ENCODE peak calls at places on chromosomes 1 and 21, in four cellular contexts. S, Q, H and E are unnamed samples.

GRCh38 chr1:4745560-4745959 is 91.2 kb downstream of the AJAP1 start:
- DNase-seq in Q (no peak), H (no peak), S (no peak), E (no peak)

GRCh38 chr1:79738101-79738500 is 731.6 kb upstream of the ADGRL4 start:
- DNase-seq in Q (no peak), S (no peak), H (no peak), E (no peak)

GRCh38 chr1:38052750-38053415 is 6.3 kb upstream of the POU3F1 start:
- DNase-seq in H (peak; percentile 14), Q (no peak), S (no peak), E (no peak)

GRCh38 chr1:109040627-109041613 is 982 bp downstream of the WDR47 start:
- DNase-seq in S (no peak), H (peak; percentile 12), Q (peak; percentile 55), E (peak; percentile 30)

GRCh38 chr1:36922593-36923251 is 111.6 kb downstream of the GRIK3 start:
- DNase-seq in S (no peak), H (no peak), Q (no peak), E (peak; percentile 29)

GRCh38 chr1:67566803-67567202 is 118.2 kb upstream of the GADD45A start:
- DNase-seq in H (no peak), S (no peak), Q (no peak), E (no peak)

GRCh38 chr1:224054611-224055010 is 59.3 kb upstream of the FBXO28 start:
- DNase-seq in Q (no peak), S (no peak), H (no peak), E (no peak)

GRCh38 chr1:29695809-29696208 is 459.5 kb downstream of the PTPRU start:
- DNase-seq in H (no peak), S (no peak), Q (no peak), E (no peak)

GRCh38 chr21:41827951-41828883 is 50.9 kb downstream of the PRDM15 start:
- DNase-seq in S (no peak), Q (no peak), H (no peak), E (no peak)

GRCh38 chr1:27555700-27556424 is 48.1 kb downstream of the AHDC1 start:
- DNase-seq in H (no peak), S (no peak), Q (peak; percentile 90), E (no peak)

GRCh38 chr1:215276582-215276981 is 194.0 kb downstream of the KCNK2 start:
- DNase-seq in S (no peak), Q (no peak), H (no peak), E (no peak)

GRCh38 chr1:1210726-1211540 is 3.0 kb downstream of the TNFRSF4 start:
- DNase-seq in S (no peak), Q (peak; percentile 25), H (peak; percentile 0), E (no peak)

GRCh38 chr1:35047188-35047858 is 15.6 kb upstream of the ZMYM6 start:
- DNase-seq in H (no peak), S (no peak), Q (no peak), E (no peak)

GRCh38 chr1:210250998-210251679 is 18.5 kb downstream of the SERTAD4 start:
- DNase-seq in H (no peak), Q (peak; percentile 85), S (no peak), E (no peak)

GRCh38 chr1:156101880-156102279 is 12.6 kb upstream of the LMNA start:
- DNase-seq in Q (no peak), H (no peak), S (no peak), E (no peak)
- H3K4me1 ChIP-seq in Q (peaks cover 41% of the 10 kb centered on the region), H (peaks cover 41% of the 10 kb centered on the region), S (peaks cover 80% of the 10 kb centered on the region), E (peaks cover 65% of the 10 kb centered on the region)

DNA sequence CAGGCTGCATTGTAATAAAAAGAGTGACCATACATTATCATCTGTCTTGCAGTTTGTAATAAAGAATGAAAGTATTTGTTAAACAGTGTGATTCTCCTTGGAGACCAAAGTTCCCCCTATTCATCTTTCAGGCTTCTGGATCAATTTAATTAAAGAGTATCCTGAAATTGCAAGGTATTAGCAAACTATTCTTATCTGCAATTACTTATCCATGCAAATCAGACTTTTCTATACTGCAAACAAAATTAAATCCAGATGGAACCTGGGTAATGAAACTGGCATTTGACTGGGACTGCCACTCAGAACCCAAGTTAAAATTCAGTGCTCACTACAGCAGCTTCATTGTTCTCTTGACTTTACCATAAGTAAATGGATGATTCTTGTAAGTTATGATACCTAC is 37.1 kb downstream of the JAK1 start:
- DNase-seq in Q (no peak), H (no peak), S (no peak), E (no peak)
- H3K4me1 ChIP-seq in Q (peaks cover 8% of the 10 kb centered on the region), H (peaks cover 64% of the 10 kb centered on the region), S (peaks cover 9% of the 10 kb centered on the region), E (peaks cover 40% of the 10 kb centered on the region)

DNA sequence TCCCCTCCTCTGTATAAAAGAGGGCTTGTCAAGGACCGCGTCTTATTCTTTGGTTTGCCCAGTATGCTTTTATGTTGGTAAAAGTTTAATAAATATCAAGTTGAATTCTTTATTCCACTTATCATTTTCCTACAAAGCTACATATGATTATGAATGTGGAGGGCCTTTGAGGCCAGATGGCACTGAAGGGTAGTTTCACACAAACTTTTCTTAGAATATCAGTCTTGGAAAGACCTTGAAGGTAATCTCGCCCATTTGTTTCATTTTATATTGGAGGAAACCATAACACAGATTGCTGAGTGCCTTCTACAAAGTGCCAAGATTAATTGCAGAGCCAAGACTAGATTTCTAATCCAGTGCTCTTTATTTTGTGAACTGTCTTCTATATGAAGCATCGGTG is 5.8 kb upstream of the FUBP1 start:
- DNase-seq in H (no peak), Q (no peak), S (no peak), E (no peak)
- H3K4me1 ChIP-seq in H (peaks cover 11% of the 10 kb centered on the region), Q (peaks cover 2% of the 10 kb centered on the region), S (peaks cover 11% of the 10 kb centered on the region), E (peaks cover 33% of the 10 kb centered on the region)

GRCh38 chr1:91707114-91707889 is 178.6 kb downstream of the TGFBR3 start:
- DNase-seq in Q (peak; percentile 57), S (no peak), H (no peak), E (no peak)
- H3K4me1 ChIP-seq in Q (peaks cover 11% of the 10 kb centered on the region), S (peaks cover 4% of the 10 kb centered on the region), H (no peaks in the 10 kb centered on the region), E (peaks cover 3% of the 10 kb centered on the region)

DNA sequence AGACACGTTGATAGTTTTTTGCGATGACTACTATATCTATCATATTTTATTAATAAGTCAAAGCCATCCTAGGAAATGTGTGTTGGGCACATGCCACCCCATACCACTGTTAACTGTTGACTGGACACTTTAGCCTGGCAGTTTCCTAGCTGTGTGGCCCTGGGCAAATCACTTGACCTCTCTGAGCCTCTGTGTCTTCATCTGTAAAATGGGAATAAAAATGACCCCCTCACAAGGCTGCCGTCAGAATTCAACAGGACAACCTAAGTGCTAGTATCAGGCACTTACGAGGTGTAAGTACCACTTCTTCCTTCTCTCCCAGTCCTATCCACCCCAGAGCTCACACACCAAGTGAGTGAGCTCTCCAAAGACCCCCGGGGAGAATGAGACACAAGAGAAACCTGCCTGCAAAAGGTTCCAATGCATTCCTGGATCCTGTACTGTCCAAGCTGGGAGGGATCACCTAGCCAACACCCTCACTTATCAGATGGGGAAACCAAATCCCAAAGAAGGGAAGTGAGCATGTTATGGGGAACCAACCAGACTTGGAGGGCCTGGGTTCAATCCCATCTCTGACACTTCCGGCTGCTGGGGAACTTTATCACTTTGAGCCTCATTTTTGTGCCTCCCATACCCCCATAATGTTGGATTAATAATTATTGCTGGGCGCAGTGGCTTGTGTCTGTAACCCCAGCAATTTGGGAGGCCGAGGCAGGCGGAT is 24.9 kb downstream of the HSPG2 start:
- DNase-seq in Q (no peak), S (no peak), H (no peak), E (no peak)
- H3K4me1 ChIP-seq in Q (peaks cover 64% of the 10 kb centered on the region), S (peaks cover 91% of the 10 kb centered on the region), H (peaks cover 12% of the 10 kb centered on the region), E (peaks cover 87% of the 10 kb centered on the region)

GRCh38 chr1:61082336-61083013 is at the start of gene NFIA:
- DNase-seq in S (no peak), H (peak; percentile 10), Q (peak; percentile 84), E (peak; percentile 78)
- H3K4me1 ChIP-seq in S (peaks cover 27% of the 10 kb centered on the region), H (peaks cover 41% of the 10 kb centered on the region), Q (peaks cover 8% of the 10 kb centered on the region), E (peaks cover 37% of the 10 kb centered on the region)

GRCh38 chr1:230026139-230026538 is 40.9 kb upstream of the GALNT2 start:
- DNase-seq in S (no peak), Q (no peak), H (no peak), E (no peak)

GRCh38 chr1:230025686-230026085 is 41.4 kb upstream of the GALNT2 start:
- DNase-seq in Q (no peak), H (no peak), S (no peak), E (no peak)

GRCh38 chr1:230020451-230020850 is 46.6 kb upstream of the GALNT2 start:
- DNase-seq in H (no peak), Q (no peak), S (no peak), E (no peak)

GRCh38 chr1:230026572-230026971 is 40.5 kb upstream of the GALNT2 start:
- DNase-seq in S (no peak), Q (peak; percentile 57), H (no peak), E (no peak)

DNA sequence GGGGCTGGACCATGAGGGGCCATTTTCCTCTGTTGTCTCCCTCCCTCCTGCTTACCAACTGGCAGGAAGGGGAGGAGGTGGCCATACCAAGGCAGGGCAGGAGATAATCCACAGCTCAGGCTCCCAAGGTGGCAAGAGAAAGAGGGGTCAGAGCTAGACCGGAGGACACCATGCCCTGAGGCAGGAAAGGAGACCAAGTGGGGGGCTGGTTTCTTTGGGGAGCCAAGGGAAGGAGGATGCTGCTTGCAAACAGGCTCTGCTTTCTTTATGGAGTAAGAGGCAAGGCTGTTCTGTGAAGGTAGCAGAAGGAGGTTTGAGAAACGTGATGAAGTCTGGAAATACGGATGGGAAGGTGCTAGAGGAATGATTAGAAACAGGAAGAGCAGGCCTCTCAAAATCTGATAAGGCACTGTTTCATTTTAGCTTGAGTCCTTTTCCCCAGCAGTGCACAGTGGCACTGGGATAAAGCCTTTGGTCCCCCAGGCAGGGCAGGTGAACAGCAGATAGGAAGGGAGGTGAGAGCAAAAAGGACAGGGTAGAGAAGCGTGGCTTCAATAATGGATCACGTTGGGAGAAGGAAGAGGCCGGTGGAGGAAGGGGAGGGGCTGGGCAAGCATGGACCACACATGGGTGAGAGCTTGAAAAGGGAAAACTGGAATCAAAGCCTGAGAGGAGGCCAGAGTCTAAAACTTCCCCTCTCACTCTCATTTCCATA is 44.2 kb upstream of the GALNT2 start:
- DNase-seq in S (no peak), H (no peak), Q (no peak), E (no peak)
- H3K4me1 ChIP-seq in S (no peaks in the 10 kb centered on the region), H (no peaks in the 10 kb centered on the region), Q (no peaks in the 10 kb centered on the region), E (no peaks in the 10 kb centered on the region)

GRCh38 chr1:167511374-167511986 is 6.8 kb downstream of the CD247 start:
- DNase-seq in S (no peak), Q (no peak), H (no peak), E (no peak)

GRCh38 chr1:167510880-167511279 is 7.4 kb downstream of the CD247 start:
- DNase-seq in Q (no peak), S (no peak), H (no peak), E (no peak)

GRCh38 chr1:167509587-167509986 is 8.7 kb downstream of the CD247 start:
- DNase-seq in Q (no peak), H (no peak), S (no peak), E (no peak)

GRCh38 chr1:167510244-167510643 is 8.1 kb downstream of the CD247 start:
- DNase-seq in S (no peak), H (no peak), Q (no peak), E (no peak)

GRCh38 chr1:167507719-167508118 is 10.6 kb downstream of the CD247 start:
- DNase-seq in S (no peak), Q (no peak), H (no peak), E (no peak)
- H3K4me1 ChIP-seq in S (no peaks in the 10 kb centered on the region), Q (no peaks in the 10 kb centered on the region), H (peaks cover 97% of the 10 kb centered on the region), E (no peaks in the 10 kb centered on the region)

GRCh38 chr1:165330483-165330882 is 26.0 kb downstream of the LMX1A start:
- DNase-seq in S (no peak), H (no peak), Q (no peak), E (no peak)
- H3K4me1 ChIP-seq in S (no peaks in the 10 kb centered on the region), H (no peaks in the 10 kb centered on the region), Q (no peaks in the 10 kb centered on the region), E (no peaks in the 10 kb centered on the region)

GRCh38 chr21:43884012-43884860 is 19.2 kb downstream of the AGPAT3 start:
- DNase-seq in Q (peak; percentile 73), S (no peak), H (no peak), E (peak; percentile 66)
- H3K4me1 ChIP-seq in Q (peaks cover 16% of the 10 kb centered on the region), S (peaks cover 36% of the 10 kb centered on the region), H (peaks cover 37% of the 10 kb centered on the region), E (peaks cover 13% of the 10 kb centered on the region)